ENCODE peak calls at places on chromosomes 1 and 21, in five cellular contexts. U is WERI-Rb-1; R is heart left ventricle; E is adrenal gland; Q is effector memory CD4-positive, alpha-beta T cell. D is an unnamed sample.

GRCh38 chr1:201108614-201109013 is 3.6 kb downstream of the CACNA1S start:
- DNase-seq in Q (no peak), U (no peak), R (no peak), E (no peak), D (no peak)

GRCh38 chr1:54356680-54357147 is 49.5 kb downstream of the SSBP3 start:
- DNase-seq in Q (peak; percentile 4), U (no peak), E (no peak), R (no peak), D (no peak)

GRCh38 chr1:42379794-42380616 is 587 bp upstream of the RIMKLA start:
- DNase-seq in E (peak; percentile 46), R (no peak), Q (no peak), U (no peak), D (no peak)

GRCh38 chr1:24481098-24481497 is 21.5 kb upstream of the RCAN3 start:
- DNase-seq in Q (peak; percentile 36), R (no peak), E (no peak), U (no peak), D (no peak)

GRCh38 chr1:64304744-64305143 is 101.3 kb downstream of the UBE2U start:
- DNase-seq in U (no peak), R (no peak), Q (no peak), E (no peak), D (no peak)

GRCh38 chr1:178122283-178122682 is 28.4 kb downstream of the RASAL2 start:
- DNase-seq in E (no peak), R (no peak), U (no peak), Q (no peak), D (no peak)

GRCh38 chr1:213127074-213127473 is 76.0 kb downstream of the RPS6KC1 start:
- DNase-seq in U (no peak), Q (no peak), R (no peak), E (no peak), D (no peak)

GRCh38 chr1:247378334-247379073 is 37.5 kb upstream of the NLRP3 start:
- DNase-seq in Q (no peak), E (no peak), R (no peak), U (no peak), D (no peak)

GRCh38 chr1:178490136-178490535 is 6.6 kb downstream of the CLEC20A start:
- DNase-seq in E (no peak), R (no peak), U (no peak), Q (no peak), D (no peak)

GRCh38 chr1:184621262-184621661 is 133.4 kb downstream of the EDEM3 start:
- DNase-seq in E (no peak), U (no peak), Q (no peak), R (no peak), D (no peak)

GRCh38 chr1:87178451-87178850 is 150.2 kb upstream of the LMO4 start:
- DNase-seq in R (no peak), U (no peak), E (no peak), Q (no peak), D (no peak)

GRCh38 chr1:97004743-97005142 is 283.2 kb downstream of the PTBP2 start:
- DNase-seq in R (no peak), U (no peak), E (no peak), Q (no peak), D (no peak)

GRCh38 chr1:206770531-206771352 is at the start of gene IL19:
- DNase-seq in E (peak; percentile 26), Q (no peak), U (no peak), R (no peak), D (no peak)

GRCh38 chr1:155983191-155984023 is 5.1 kb upstream of the ARHGEF2 start:
- DNase-seq in Q (no peak), R (peak; percentile 84), U (peak; percentile 78), E (no peak), D (peak; percentile 86)

GRCh38 chr1:2108213-2108876 is 58.1 kb downstream of the PRKCZ start:
- DNase-seq in E (no peak), Q (no peak), U (peak; percentile 84), R (peak; percentile 55), D (no peak)

GRCh38 chr1:68221971-68222355 is 10.4 kb downstream of the WLS start:
- DNase-seq in R (no peak), Q (no peak), U (no peak), E (no peak), D (no peak)

GRCh38 chr1:12570291-12570690 is 47.7 kb downstream of the DHRS3 start:
- DNase-seq in R (no peak), Q (no peak), E (no peak), U (no peak), D (no peak)

GRCh38 chr1:64950284-64950809 is 16.0 kb downstream of the JAK1 start:
- DNase-seq in U (no peak), Q (no peak), R (no peak), E (no peak), D (no peak)

GRCh38 chr1:153611024-153611352 is 1.9 kb downstream of the S100A16 start:
- DNase-seq in Q (no peak), E (no peak), R (no peak), U (no peak), D (no peak)

GRCh38 chr1:153490272-153491051 is 30.0 kb upstream of the S100A7 start:
- DNase-seq in Q (no peak), R (no peak), U (peak; percentile 95), E (peak; percentile 92), D (peak; percentile 89)

GRCh38 chr1:103191327-103191726 is 83.0 kb upstream of the COL11A1 start:
- DNase-seq in Q (no peak), E (no peak), U (no peak), R (no peak), D (no peak)

GRCh38 chr1:225863167-225863566 is 19.0 kb downstream of the TMEM63A start:
- DNase-seq in R (no peak), U (no peak), E (no peak), Q (no peak), D (no peak)

GRCh38 chr1:70319750-70320149 is 34.8 kb downstream of the ANKRD13C start:
- DNase-seq in U (no peak), E (no peak), Q (no peak), R (no peak), D (no peak)

GRCh38 chr21:44347911-44348451 is 5.4 kb upstream of the TRPM2 start:
- DNase-seq in R (peak; percentile 24), U (no peak), Q (no peak), E (no peak), D (no peak)

GRCh38 chr1:78839704-78840277 is 166.7 kb downstream of the ADGRL4 start:
- DNase-seq in U (peak; percentile 23), Q (no peak), E (peak; percentile 16), R (no peak), D (no peak)

GRCh38 chr1:157948547-157949152 is 44.8 kb upstream of the KIRREL1 start:
- DNase-seq in U (peak; percentile 71), Q (no peak), E (peak; percentile 36), R (no peak), D (no peak)

GRCh38 chr1:24364605-24364974 is 45.4 kb downstream of the GRHL3 start:
- DNase-seq in R (no peak), Q (no peak), E (no peak), U (no peak), D (no peak)

GRCh38 chr1:39776400-39776713 is 5.2 kb upstream of the OXCT2 start:
- DNase-seq in U (no peak), Q (no peak), R (no peak), E (no peak), D (no peak)

GRCh38 chr1:23727362-23727811 is 15.9 kb upstream of the ELOA start:
- DNase-seq in E (peak; percentile 65), Q (no peak), R (peak; percentile 69), U (no peak), D (peak; percentile 83)

GRCh38 chr1:41860771-41861170 is 58.0 kb downstream of the HIVEP3 start:
- DNase-seq in Q (no peak), U (no peak), E (no peak), R (no peak), D (no peak)

GRCh38 chr1:22930235-22930912 is 42.3 kb downstream of the LACTBL1 start:
- DNase-seq in Q (no peak), U (peak; percentile 84), E (peak; percentile 28), R (peak; percentile 70), D (no peak)

GRCh38 chr1:212721388-212722247 is 22.0 kb upstream of the BATF3 start:
- DNase-seq in Q (no peak), E (no peak), U (no peak), R (no peak), D (no peak)

GRCh38 chr1:183571678-183572268 is 18.5 kb downstream of the NCF2 start:
- DNase-seq in R (no peak), Q (no peak), U (no peak), E (no peak), D (no peak)

GRCh38 chr1:172343246-172344099 is 77.0 kb upstream of the C1orf105 start:
- DNase-seq in Q (no peak), R (no peak), U (no peak), E (no peak), D (no peak)
- H3K4me3 ChIP-seq in Q (no peak overlapping the region), R (no peak overlapping the region), U (no peak overlapping the region), E (no peak overlapping the region), D (peak overlapping the region; percentile 10)

DNA sequence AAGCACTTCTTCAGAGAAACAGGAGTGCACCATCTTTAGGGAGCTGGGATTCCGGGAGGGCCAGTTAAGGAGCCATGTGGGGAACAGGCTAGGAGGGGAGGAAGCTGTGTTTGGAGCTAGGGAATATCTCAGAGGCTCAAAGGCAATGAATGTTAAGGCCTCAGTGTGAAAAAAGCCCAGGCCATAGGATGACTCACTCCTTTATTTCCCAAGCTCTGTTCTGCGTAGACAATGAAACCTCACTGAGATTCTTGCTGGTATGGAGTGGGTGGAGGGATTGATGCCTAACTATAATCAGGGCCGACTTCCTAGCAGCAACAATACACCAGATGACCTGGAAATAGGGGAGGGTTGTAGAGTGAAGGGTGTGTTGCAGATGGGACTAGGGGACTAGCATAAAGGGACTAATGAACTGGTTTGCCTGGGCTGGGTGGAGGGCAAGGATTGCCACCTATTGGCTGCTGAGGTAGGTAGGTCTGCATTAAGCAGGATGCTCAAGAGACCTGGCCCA is 2.1 kb downstream of the GNAT2 start:
- DNase-seq in Q (no peak), R (no peak), E (no peak), U (peak; percentile 65), D (no peak)
- H3K27ac ChIP-seq in Q (peak overlapping the region; percentile 44), R (no peak overlapping the region), E (peak overlapping the region; percentile 24), U (peak overlapping the region; percentile 27), D (no peak overlapping the region)

GRCh38 chr1:33500547-33500946 is 28.1 kb downstream of the ZSCAN20 start:
- DNase-seq in R (no peak), U (peak; percentile 18), E (no peak), Q (no peak), D (no peak)

GRCh38 chr1:33497410-33497809 is 25.0 kb downstream of the ZSCAN20 start:
- DNase-seq in U (no peak), Q (no peak), E (no peak), R (no peak), D (no peak)

GRCh38 chr1:33494929-33495328 is 22.5 kb downstream of the ZSCAN20 start:
- DNase-seq in Q (no peak), R (no peak), U (no peak), E (no peak), D (no peak)
- H3K9me3 ChIP-seq in Q (peaks cover 26% of the 10 kb centered on the region), R (peaks cover 14% of the 10 kb centered on the region), U (peaks cover 18% of the 10 kb centered on the region), E (no peaks in the 10 kb centered on the region), D (peaks cover 37% of the 10 kb centered on the region)

DNA sequence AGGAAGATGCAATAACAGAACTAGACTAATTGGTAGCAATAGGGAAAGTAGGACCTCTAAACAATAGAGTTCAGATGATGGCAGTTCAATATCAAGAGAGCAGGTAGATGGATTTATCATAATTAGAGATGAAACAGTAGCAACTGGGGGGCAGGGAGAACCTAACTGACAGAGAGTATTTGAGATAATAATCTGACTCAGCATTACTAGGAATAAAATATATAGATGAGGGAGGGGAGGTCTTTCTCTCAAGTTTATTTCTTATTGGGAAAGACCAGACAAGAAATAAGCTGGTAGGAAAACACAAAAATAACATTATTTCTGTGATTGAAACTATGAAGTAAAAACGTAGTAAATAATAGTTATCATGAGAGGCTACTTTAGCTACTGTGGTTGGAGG is 1656.7 kb upstream of the B3GALT2 start:
- DNase-seq in R (no peak), E (no peak), U (no peak), Q (no peak), D (no peak)
- H3K4me3 ChIP-seq in R (no peak overlapping the region), E (no peak overlapping the region), U (no peak overlapping the region), Q (no peak overlapping the region), D (no peak overlapping the region)

D was measured in psoas muscle.